ENCODE peak calls at places on chromosomes 2 and 18, in five cellular contexts. C is stomach, H is GM12878, G is Panc1, U is transverse colon. E is an unnamed sample.

GRCh38 chr2:149031396-149031795 is 7.1 kb upstream of the LYPD6B start:
- DNase-seq in C (no peak), H (no peak), G (no peak), U (no peak), E (no peak)

GRCh38 chr2:152950125-152950524 is 231.7 kb downstream of the ARL6IP6 start:
- DNase-seq in C (no peak), H (no peak), G (no peak), U (no peak), E (no peak)

GRCh38 chr2:3242747-3243369 is 134.8 kb downstream of the EIPR1 start:
- DNase-seq in C (no peak), H (peak; percentile 34), G (no peak), U (no peak), E (no peak)

GRCh38 chr2:217977840-217978535 is 24.8 kb downstream of the TNS1 start:
- DNase-seq in C (no peak), H (no peak), G (no peak), U (no peak), E (no peak)

GRCh38 chr2:14978836-14979235 is 346.3 kb downstream of the LRATD1 start:
- DNase-seq in C (no peak), H (no peak), G (no peak), U (no peak), E (no peak)

GRCh38 chr2:238270606-238271005 is 17.8 kb downstream of the PER2 start:
- DNase-seq in C (no peak), H (no peak), G (no peak), U (no peak), E (no peak)

GRCh38 chr2:85719609-85720240 is 25.6 kb downstream of the GNLY start:
- DNase-seq in C (no peak), H (no peak), G (no peak), U (no peak), E (no peak)

GRCh38 chr2:202115385-202116060 is 42.5 kb downstream of the KIAA2012 start:
- DNase-seq in C (no peak), H (no peak), G (no peak), U (no peak), E (no peak)

GRCh38 chr2:186256540-186256939 is 229.5 kb upstream of the ZC3H15 start:
- DNase-seq in C (no peak), H (peak; percentile 7), G (no peak), U (no peak), E (no peak)

GRCh38 chr2:172084484-172084733 is 898 bp upstream of the DLX1 start:
- DNase-seq in C (no peak), H (no peak), G (no peak), U (no peak), E (no peak)

GRCh38 chr2:234446404-234447076 is 50.3 kb downstream of the ARL4C start:
- DNase-seq in C (peak; percentile 60), H (peak; percentile 66), G (no peak), U (peak; percentile 71), E (no peak)

GRCh38 chr18:33596178-33596854 is 18.3 kb downstream of the ASXL3 start:
- DNase-seq in C (no peak), H (no peak), G (peak; percentile 79), U (no peak), E (no peak)

GRCh38 chr2:231372326-231372725 is 23.2 kb upstream of the B3GNT7 start:
- DNase-seq in C (no peak), H (no peak), G (no peak), U (no peak), E (no peak)

GRCh38 chr2:162686336-162686735 is 152.2 kb downstream of the KCNH7 start:
- DNase-seq in C (no peak), H (no peak), G (no peak), U (no peak), E (no peak)

GRCh38 chr2:7835693-7836680 is 845.9 kb upstream of the ID2 start:
- DNase-seq in C (no peak), H (peak; percentile 64), G (no peak), U (no peak), E (no peak)

GRCh38 chr18:47286776-47287410 is 35.4 kb upstream of the SKOR2 start:
- DNase-seq in C (no peak), H (no peak), G (no peak), U (no peak), E (no peak)

GRCh38 chr2:17104454-17104853 is 413.8 kb downstream of the RAD51AP2 start:
- DNase-seq in C (no peak), H (no peak), G (no peak), U (no peak), E (no peak)

GRCh38 chr2:67613227-67613626 is 216.1 kb downstream of the ETAA1 start:
- DNase-seq in C (no peak), H (no peak), G (no peak), U (no peak), E (no peak)

GRCh38 chr2:161077367-161078210 is 82.6 kb upstream of the TANK start:
- DNase-seq in C (no peak), H (peak; percentile 81), G (no peak), U (peak; percentile 20), E (no peak)

GRCh38 chr2:1489486-1489885 is 76.2 kb downstream of the TPO start:
- DNase-seq in C (peak; percentile 3), H (no peak), G (no peak), U (no peak), E (no peak)

GRCh38 chr2:183024701-183025100 is 13.6 kb downstream of the NCKAP1 start:
- DNase-seq in C (no peak), H (no peak), G (no peak), U (no peak), E (no peak)

GRCh38 chr2:240811346-240812300 is 8.4 kb downstream of the KIF1A start:
- DNase-seq in C (peak; percentile 10), H (no peak), G (no peak), U (peak; percentile 3), E (no peak)

GRCh38 chr2:62787381-62787780 is 81.9 kb downstream of the EHBP1 start:
- DNase-seq in C (no peak), H (no peak), G (peak; percentile 24), U (no peak), E (no peak)

GRCh38 chr18:32730620-32731021 is 42.2 kb downstream of the KLHL14 start:
- DNase-seq in C (no peak), H (peak; percentile 30), G (peak; percentile 38), U (no peak), E (no peak)

GRCh38 chr2:37287966-37288365 is 36.7 kb downstream of the PRKD3 start:
- DNase-seq in C (no peak), H (peak; percentile 7), G (no peak), U (no peak), E (no peak)

GRCh38 chr2:86249843-86250402 is 50.7 kb downstream of the MRPL35 start:
- DNase-seq in C (peak; percentile 55), H (peak; percentile 52), G (peak; percentile 12), U (peak; percentile 54), E (no peak)

GRCh38 chr2:15293262-15293937 is 267.7 kb downstream of the NBAS start:
- DNase-seq in C (no peak), H (no peak), G (no peak), U (no peak), E (no peak)

GRCh38 chr2:43169987-43170732 is 56.2 kb downstream of the ZFP36L2 start:
- DNase-seq in C (peak; percentile 65), H (no peak), G (no peak), U (peak; percentile 85), E (no peak)

GRCh38 chr18:56407631-56408030 is 230.8 kb downstream of the TXNL1 start:
- DNase-seq in C (no peak), H (no peak), G (no peak), U (no peak), E (no peak)

GRCh38 chr2:16028644-16029043 is 88.3 kb downstream of the MYCN start:
- DNase-seq in C (no peak), H (no peak), G (no peak), U (no peak), E (no peak)

GRCh38 chr2:31886700-31887099 is 124.1 kb downstream of the MEMO1 start:
- DNase-seq in C (no peak), H (no peak), G (no peak), U (no peak), E (no peak)

GRCh38 chr18:79588636-79589481 is 90.7 kb upstream of the CTDP1 start:
- DNase-seq in C (peak; percentile 60), H (no peak), G (no peak), U (peak; percentile 78), E (peak; percentile 85)

GRCh38 chr2:47169784-47170183 is 14.7 kb upstream of the STPG4 start:
- DNase-seq in C (no peak), H (no peak), G (no peak), U (no peak), E (no peak)

GRCh38 chr2:47173986-47174730 is 19.1 kb upstream of the STPG4 start:
- DNase-seq in C (no peak), H (no peak), G (no peak), U (no peak), E (no peak)

GRCh38 chr2:47174731-47175361 is 19.7 kb upstream of the STPG4 start:
- DNase-seq in C (peak; percentile 64), H (no peak), G (no peak), U (peak; percentile 82), E (peak; percentile 90)

GRCh38 chr2:47172922-47173695 is 18.0 kb upstream of the STPG4 start:
- DNase-seq in C (no peak), H (no peak), G (no peak), U (no peak), E (no peak)

GRCh38 chr2:47172156-47172921 is 17.2 kb upstream of the STPG4 start:
- DNase-seq in C (no peak), H (no peak), G (no peak), U (no peak), E (no peak)
- TF ChIP-seq POLR2AphosphoS5 in C (no peak), H (peak; percentile 48), G (no peak), U (no peak), E (no peak)

DNA sequence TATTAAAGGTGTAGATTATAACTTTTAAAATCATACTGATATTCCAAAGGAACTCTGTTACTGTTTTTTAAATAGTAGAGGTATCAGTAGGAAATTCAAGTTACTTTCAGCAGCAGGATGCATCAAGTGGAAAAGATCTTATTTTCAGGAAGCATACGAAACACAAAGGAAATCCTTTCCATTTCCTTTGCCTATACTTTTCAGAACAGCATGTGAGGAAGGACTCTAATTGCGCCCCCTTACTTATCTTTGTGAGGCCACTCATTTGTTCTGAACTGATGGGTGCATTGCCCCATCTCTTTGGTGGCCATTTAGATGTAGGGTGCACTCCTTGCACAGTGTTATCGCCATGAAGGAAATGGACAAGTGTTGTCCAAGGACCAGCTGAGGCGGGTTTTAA is 145.3 kb downstream of the BABAM2 start:
- DNase-seq in C (no peak), H (no peak), G (no peak), U (no peak), E (no peak)
- H3K27ac ChIP-seq in C (peak overlapping the region; percentile 1), H (no peak overlapping the region), G (no peak overlapping the region), U (no peak overlapping the region), E (no peak overlapping the region)

DNA sequence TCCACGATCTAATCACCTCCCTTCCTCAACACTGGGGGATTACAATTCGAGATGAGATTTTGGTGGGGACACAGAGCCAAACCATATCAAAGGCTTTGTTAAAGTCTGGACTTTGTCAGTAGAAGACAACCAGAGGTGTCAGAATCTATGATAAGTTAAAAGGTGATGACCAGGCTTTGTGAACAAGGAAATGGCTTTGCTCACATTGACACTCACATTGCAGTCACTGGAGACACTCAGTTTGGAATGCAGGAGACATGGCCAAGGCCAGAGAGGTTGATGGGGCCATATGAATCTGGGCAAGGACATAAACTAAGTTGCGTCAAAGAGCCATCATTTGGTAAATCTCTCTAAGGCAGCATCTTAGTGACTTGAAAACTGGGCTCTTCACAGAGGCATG is 678.2 kb upstream of the FSHR start:
- DNase-seq in C (no peak), H (no peak), G (no peak), U (no peak), E (no peak)
- TF ChIP-seq CTCF in C (no peak), H (no peak), G (no peak), U (no peak), E (no peak)

GRCh38 chr18:12086677-12087482 is 6.8 kb upstream of the ANKRD62 start:
- DNase-seq in C (no peak), H (no peak), G (no peak), U (no peak), E (no peak)
- TF ChIP-seq POLR2AphosphoS5 in C (no peak), H (no peak), G (no peak), U (no peak), E (no peak)